ENCODE peak calls at places on chromosomes 7 and 10, in four cellular contexts. P is psoas muscle, J is cardiac muscle cell, B is H7. L is an unnamed sample.
A peak's percentile ranks its signal among the peaks of the same experiment; 100 is the strongest.

GRCh38 chr10:63520463-63521388 is 475 bp upstream of the REEP3 start:
- DNase-seq in P (peak; percentile 80), J (no peak), B (peak; percentile 89), L (peak; percentile 76)

GRCh38 chr7:112789824-112790650 is at the start of gene TMEM168:
- DNase-seq in P (peak; percentile 83), J (peak; percentile 71), B (peak; percentile 74), L (peak; percentile 85)

GRCh38 chr10:52447931-52448353 is 133.9 kb downstream of the DKK1 start:
- DNase-seq in P (no peak), J (no peak), B (no peak), L (no peak)

GRCh38 chr10:49254150-49254549 is 44.8 kb upstream of the C10orf71 start:
- DNase-seq in P (no peak), J (no peak), B (no peak), L (no peak)

GRCh38 chr7:43700059-43700501 is 29.2 kb downstream of the COA1 start:
- DNase-seq in P (no peak), J (peak; percentile 50), B (no peak), L (no peak)

GRCh38 chr7:8822595-8822994 is 389.2 kb downstream of the NXPH1 start:
- DNase-seq in P (no peak), J (no peak), B (no peak), L (no peak)

GRCh38 chr7:913736-914520 is 37.6 kb downstream of the GET4 start:
- DNase-seq in P (no peak), J (no peak), B (no peak), L (no peak)

GRCh38 chr7:25407932-25408480 is 179.7 kb upstream of the NPVF start:
- DNase-seq in P (no peak), J (no peak), B (no peak), L (no peak)

GRCh38 chr10:17386616-17387075 is 67.7 kb downstream of the ST8SIA6 start:
- DNase-seq in P (no peak), J (no peak), B (no peak), L (peak; percentile 45)

GRCh38 chr7:46855851-46856250 is 726.1 kb downstream of the TNS3 start:
- DNase-seq in P (no peak), J (no peak), B (no peak), L (no peak)

GRCh38 chr7:27199820-27200760 is at the start of gene HOXA13:
- DNase-seq in P (no peak), J (peak; percentile 67), B (peak; percentile 89), L (no peak)

GRCh38 chr10:95406651-95407280 is 116.0 kb upstream of the PDLIM1 start:
- DNase-seq in P (peak; percentile 75), J (peak; percentile 81), B (no peak), L (peak; percentile 82)

GRCh38 chr7:129785457-129786178 is 167.1 kb downstream of the UBE2H start:
- DNase-seq in P (no peak), J (no peak), B (peak; percentile 84), L (no peak)

GRCh38 chr10:53536322-53536721 is 763.7 kb upstream of the MBL2 start:
- DNase-seq in P (no peak), J (no peak), B (no peak), L (no peak)

GRCh38 chr7:147711429-147711828 is 879.1 kb upstream of the C7orf33 start:
- DNase-seq in P (no peak), J (no peak), B (no peak), L (no peak)

GRCh38 chr10:69769395-69769989 is 32.2 kb upstream of the COL13A1 start:
- DNase-seq in P (peak; percentile 39), J (no peak), B (peak; percentile 84), L (no peak)

GRCh38 chr7:22864301-22864700 is 41.7 kb upstream of the TOMM7 start:
- DNase-seq in P (no peak), J (no peak), B (no peak), L (no peak)

GRCh38 chr10:117164878-117165556 is 26.9 kb upstream of the VAX1 start:
- DNase-seq in P (no peak), J (no peak), B (peak; percentile 51), L (no peak)
- H3K4me3 ChIP-seq in P (peak overlapping the region; percentile 34), J (no peak overlapping the region), B (no peak overlapping the region), L (peak overlapping the region; percentile 50)

DNA sequence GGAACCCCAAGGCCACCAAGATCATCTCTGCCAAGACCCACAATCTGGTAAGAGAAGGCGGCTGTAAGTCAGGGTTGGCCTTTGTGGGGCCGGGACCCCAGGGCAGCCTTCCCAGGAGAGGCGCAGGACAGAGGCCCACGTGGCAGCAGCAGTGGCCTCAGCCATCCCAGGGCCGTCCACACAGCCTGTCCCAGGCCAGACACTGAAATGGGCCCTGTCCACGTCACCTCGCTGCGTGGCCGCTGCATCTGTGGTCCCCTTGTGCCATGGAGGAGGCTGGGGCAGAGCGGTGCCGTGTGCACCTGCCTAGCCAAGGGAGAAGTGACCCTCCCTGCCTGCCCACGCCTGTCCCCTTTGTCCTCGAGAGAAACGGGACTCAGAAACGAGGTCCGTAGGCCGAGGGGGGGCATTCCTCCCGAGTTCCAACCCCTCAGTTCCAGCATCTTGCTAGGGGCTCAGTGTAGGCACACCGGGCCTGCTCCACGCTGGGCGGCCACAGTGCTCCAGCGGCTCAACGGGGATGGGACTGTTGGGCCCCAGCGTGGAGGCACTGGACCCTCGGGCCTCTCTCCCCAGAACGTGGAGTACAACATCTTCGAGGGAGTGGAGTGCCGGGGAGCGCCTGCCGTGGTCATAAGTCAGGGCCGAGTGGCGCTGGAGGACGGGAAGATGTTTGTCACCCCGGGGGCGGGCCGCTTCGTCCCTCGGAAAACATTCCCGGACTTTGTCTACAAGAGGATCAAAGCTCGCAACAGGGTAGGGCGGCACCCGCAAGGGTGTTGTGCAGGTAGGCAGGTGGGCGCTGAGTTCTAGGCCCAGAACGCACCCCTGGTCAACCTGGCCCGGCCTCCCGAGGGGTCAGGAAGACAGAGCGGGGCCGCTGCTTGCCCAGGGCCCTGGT is 15.6 kb downstream of the DPYSL4 start:
- DNase-seq in P (no peak), J (no peak), B (peak; percentile 61), L (no peak)
- H3K4me3 ChIP-seq in P (no peak overlapping the region), J (no peak overlapping the region), B (no peak overlapping the region), L (no peak overlapping the region)

DNA sequence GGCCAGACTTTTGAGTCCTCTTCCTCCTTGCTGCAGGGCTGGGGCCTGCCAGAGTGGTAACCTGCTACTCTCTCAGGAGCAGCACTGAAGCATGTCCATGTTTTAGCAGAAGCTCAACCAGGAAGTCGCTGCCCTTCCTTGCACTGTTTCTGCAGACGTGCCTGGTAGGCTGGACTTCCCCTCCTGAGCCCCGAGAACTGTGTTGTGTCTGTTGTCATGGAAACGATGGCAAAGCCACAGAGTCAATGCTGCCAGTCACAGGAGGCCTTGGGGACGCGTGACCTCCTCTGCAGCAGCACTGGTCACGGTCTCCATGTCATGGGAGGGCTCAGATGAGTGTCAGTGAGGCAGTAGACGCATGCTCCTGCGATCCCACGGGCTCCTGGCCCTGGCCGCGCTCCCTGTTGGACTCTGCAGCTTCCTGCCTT is 145.5 kb downstream of the FANK1 start:
- DNase-seq in P (peak; percentile 74), J (no peak), B (peak; percentile 77), L (peak; percentile 80)
- H3K4me3 ChIP-seq in P (no peak overlapping the region), J (no peak overlapping the region), B (no peak overlapping the region), L (no peak overlapping the region)

GRCh38 chr10:11831520-11831951 is 8.4 kb downstream of the PROSER2 start:
- DNase-seq in P (no peak), J (no peak), B (no peak), L (no peak)
- H3K4me3 ChIP-seq in P (no peak overlapping the region), J (no peak overlapping the region), B (no peak overlapping the region), L (no peak overlapping the region)

GRCh38 chr7:3597243-3597642 is 296.2 kb downstream of the SDK1 start:
- DNase-seq in P (no peak), J (no peak), B (no peak), L (no peak)
- H3K4me3 ChIP-seq in P (no peak overlapping the region), J (no peak overlapping the region), B (no peak overlapping the region), L (no peak overlapping the region)